ENCODE peak calls at places on chromosomes 6 and 20, in seven cellular contexts. F is mammary epithelial cell, M is endothelial cell of umbilical vein, X is fibroblast of lung, E is GM23338, I is GM23248, S is MM.1S. J is an unnamed sample.

GRCh38 chr20:35702051-35702823 is 3.0 kb downstream of the ROMO1 start:
- DNase-seq in F (peak; percentile 14), M (no peak), X (peak; percentile 56), E (no peak), I (peak; percentile 86), S (no peak), J (peak; percentile 18)

GRCh38 chr6:94478178-94479140 is 1059.1 kb upstream of the EPHA7 start:
- DNase-seq in F (no peak), M (no peak), X (no peak), E (no peak), I (no peak), S (no peak), J (no peak)

GRCh38 chr6:35298625-35299140 is 1.1 kb downstream of the DEF6 start:
- DNase-seq in F (no peak), M (no peak), X (no peak), E (no peak), I (no peak), S (peak; percentile 30), J (no peak)

GRCh38 chr6:40997256-40997957 is 41.6 kb downstream of the UNC5CL start:
- DNase-seq in F (peak; percentile 21), M (peak; percentile 93), X (peak; percentile 53), E (peak; percentile 97), I (peak; percentile 64), S (no peak), J (peak; percentile 78)

GRCh38 chr6:1604347-1604990 is 5.2 kb upstream of the FOXC1 start:
- DNase-seq in F (peak; percentile 48), M (peak; percentile 63), X (peak; percentile 35), E (peak; percentile 89), I (peak; percentile 80), S (peak; percentile 40), J (no peak)

GRCh38 chr6:158071121-158072082 is 89.7 kb downstream of the SYNJ2 start:
- DNase-seq in F (no peak), M (no peak), X (no peak), E (no peak), I (no peak), S (no peak), J (no peak)

GRCh38 chr6:45663181-45664180 is 285.7 kb upstream of the SUPT3H start:
- DNase-seq in F (no peak), M (peak; percentile 42), X (peak; percentile 46), E (peak; percentile 80), I (peak; percentile 77), S (no peak), J (peak; percentile 31)

GRCh38 chr20:53917145-53918009 is 153.0 kb downstream of the BCAS1 start:
- DNase-seq in F (peak; percentile 65), M (peak; percentile 70), X (peak; percentile 42), E (no peak), I (peak; percentile 90), S (no peak), J (peak; percentile 64)

GRCh38 chr6:169967687-169968086 is 216.3 kb downstream of the ERMARD start:
- DNase-seq in F (no peak), M (no peak), X (no peak), E (no peak), I (no peak), S (no peak), J (no peak)

GRCh38 chr20:2729251-2729713 is 36.7 kb downstream of the EBF4 start:
- DNase-seq in F (no peak), M (no peak), X (no peak), E (no peak), I (no peak), S (no peak), J (no peak)

GRCh38 chr20:19713851-19714716 is 44.0 kb upstream of the RIN2 start:
- DNase-seq in F (no peak), M (no peak), X (peak; percentile 23), E (no peak), I (no peak), S (no peak), J (no peak)

GRCh38 chr20:13865825-13866351 is 81.1 kb downstream of the NDUFAF5 start:
- DNase-seq in F (peak; percentile 14), M (no peak), X (peak; percentile 9), E (no peak), I (peak; percentile 88), S (no peak), J (peak; percentile 23)

GRCh38 chr20:1818895-1819294 is 76.3 kb upstream of the SIRPA start:
- DNase-seq in F (no peak), M (no peak), X (no peak), E (peak; percentile 32), I (no peak), S (no peak), J (no peak)

GRCh38 chr6:110661426-110661825 is 153.8 kb downstream of the CDK19 start:
- DNase-seq in F (peak; percentile 68), M (no peak), X (no peak), E (no peak), I (peak; percentile 44), S (no peak), J (no peak)

GRCh38 chr20:1631309-1632227 is 11.8 kb upstream of the SIRPB1 start:
- DNase-seq in F (peak; percentile 18), M (no peak), X (no peak), E (peak; percentile 53), I (peak; percentile 71), S (no peak), J (peak; percentile 57)

GRCh38 chr6:16187185-16187584 is 51.2 kb upstream of the GMPR start:
- DNase-seq in F (no peak), M (no peak), X (no peak), E (no peak), I (no peak), S (no peak), J (no peak)

GRCh38 chr6:27098956-27099355 is 148.5 kb upstream of the PRSS16 start:
- DNase-seq in F (no peak), M (no peak), X (no peak), E (no peak), I (no peak), S (no peak), J (no peak)

GRCh38 chr6:122114733-122115132 is 284.7 kb upstream of the HSF2 start:
- DNase-seq in F (no peak), M (no peak), X (peak; percentile 5), E (no peak), I (no peak), S (no peak), J (no peak)

GRCh38 chr6:43093361-43094289 is 17.5 kb downstream of the PTK7 start:
- DNase-seq in F (peak; percentile 78), M (peak; percentile 57), X (peak; percentile 69), E (peak; percentile 54), I (peak; percentile 90), S (no peak), J (peak; percentile 92)

GRCh38 chr6:43097502-43097901 is 21.4 kb downstream of the PTK7 start:
- DNase-seq in F (no peak), M (no peak), X (no peak), E (no peak), I (no peak), S (no peak), J (no peak)

GRCh38 chr6:43095939-43096338 is 19.8 kb downstream of the PTK7 start:
- DNase-seq in F (no peak), M (no peak), X (no peak), E (no peak), I (no peak), S (no peak), J (no peak)

GRCh38 chr6:43096451-43097097 is 20.5 kb downstream of the PTK7 start:
- DNase-seq in F (peak; percentile 95), M (peak; percentile 35), X (peak; percentile 95), E (peak; percentile 53), I (peak; percentile 83), S (no peak), J (peak; percentile 93)

GRCh38 chr6:43097098-43097489 is 21.0 kb downstream of the PTK7 start:
- DNase-seq in F (no peak), M (no peak), X (no peak), E (no peak), I (no peak), S (no peak), J (no peak)
- H3K4me2 ChIP-seq in F (peak overlapping the region; percentile 82), M (no peak overlapping the region), X (peak overlapping the region; percentile 67), E (peak overlapping the region; percentile 64), I (peak overlapping the region; percentile 39), S (no peak overlapping the region), J (peak overlapping the region; percentile 79)

GRCh38 chr20:62816031-62816878 is 595 bp upstream of the COL9A3 start:
- DNase-seq in F (no peak), M (no peak), X (no peak), E (peak; percentile 98), I (peak; percentile 70), S (no peak), J (no peak)

GRCh38 chr20:62817975-62818591 is 1.2 kb downstream of the COL9A3 start:
- DNase-seq in F (no peak), M (no peak), X (no peak), E (no peak), I (no peak), S (no peak), J (no peak)

GRCh38 chr20:62818592-62819493 is 2.0 kb downstream of the COL9A3 start:
- DNase-seq in F (peak; percentile 52), M (peak; percentile 58), X (peak; percentile 70), E (no peak), I (peak; percentile 24), S (no peak), J (no peak)

GRCh38 chr20:62815066-62815991 is 1.5 kb upstream of the COL9A3 start:
- DNase-seq in F (no peak), M (no peak), X (no peak), E (peak; percentile 84), I (peak; percentile 65), S (no peak), J (peak; percentile 43)

GRCh38 chr20:62816879-62817873 is at the start of gene COL9A3:
- DNase-seq in F (no peak), M (no peak), X (no peak), E (peak; percentile 69), I (peak; percentile 36), S (no peak), J (no peak)
- TF ChIP-seq EZH2 in F (no peak), M (peak; percentile 76), X (no peak), E (no peak), I (no peak), S (no peak), J (peak; percentile 91)

GRCh38 chr20:57633945-57634491 is 13.8 kb upstream of the ZBP1 start:
- DNase-seq in F (no peak), M (no peak), X (no peak), E (no peak), I (no peak), S (peak; percentile 88), J (no peak)
- H3K27me3 ChIP-seq in F (peaks cover 11% of the 10 kb centered on the region), M (peaks cover 31% of the 10 kb centered on the region), X (no peaks in the 10 kb centered on the region), E (no peaks in the 10 kb centered on the region), I (no peaks in the 10 kb centered on the region), S (peaks cover 84% of the 10 kb centered on the region), J (no peaks in the 10 kb centered on the region)

DNA sequence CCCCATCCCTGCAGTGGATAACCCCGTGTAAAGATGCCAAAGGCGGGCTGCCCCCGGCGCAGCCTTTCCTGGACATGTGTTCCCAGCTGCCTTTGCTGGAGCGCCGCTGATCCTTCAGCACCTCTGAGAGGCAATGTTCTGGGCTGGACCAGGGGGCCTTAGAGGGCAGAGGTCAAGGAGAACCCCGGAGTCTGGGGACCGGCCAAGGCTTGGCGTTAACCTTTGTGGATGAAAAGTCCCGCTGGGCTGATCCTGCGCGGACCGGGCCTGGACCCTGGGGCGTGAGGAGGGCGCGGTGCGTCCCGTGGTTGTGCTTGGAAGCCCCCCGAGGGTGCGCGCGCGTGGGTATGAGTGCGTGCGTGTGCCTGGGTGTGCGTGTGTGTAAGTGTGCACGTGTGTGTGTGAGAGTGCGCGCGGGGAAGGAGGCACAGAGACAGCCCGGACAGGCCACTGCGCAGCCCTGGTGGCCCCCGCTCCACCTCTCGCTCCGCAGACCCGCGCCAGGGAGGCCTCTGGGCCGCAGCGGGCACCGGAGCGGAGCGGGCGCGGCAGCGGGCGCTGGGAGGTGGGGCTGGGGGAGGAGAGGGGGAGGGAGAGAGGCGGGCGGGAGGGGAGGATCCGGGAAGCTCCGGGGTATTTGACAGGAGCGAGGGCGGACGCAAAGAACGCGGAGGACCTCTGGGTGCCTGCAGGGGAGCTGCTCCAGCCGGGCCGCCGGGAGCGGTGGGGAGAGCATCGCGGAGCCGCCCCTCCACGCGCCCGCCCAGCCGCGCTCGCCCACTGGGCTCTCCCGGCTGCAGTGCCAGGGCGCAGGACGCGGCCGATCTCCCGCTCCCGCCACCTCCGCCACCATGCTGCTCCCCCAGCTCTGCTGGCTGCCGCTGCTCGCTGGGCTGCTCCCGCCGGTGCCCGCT is at the start of gene SMOC2:
- DNase-seq in F (no peak), M (no peak), X (no peak), E (peak; percentile 56), I (no peak), S (no peak), J (no peak)
- H3K4me2 ChIP-seq in F (no peak within 1 kb of the TSS), M (no peak within 1 kb of the TSS), X (no peak within 1 kb of the TSS), E (peak within 1 kb of the TSS; percentile 94), I (no peak within 1 kb of the TSS), S (no peak within 1 kb of the TSS), J (no peak within 1 kb of the TSS)